ENCODE peak calls at places on chromosomes 2 and 18, in seven cellular contexts. Z is ovary, R is GM23338, P is AG04450, L is Peyer's patch, D is cardiac fibroblast, F is cardiac muscle cell. Y is an unnamed sample.

GRCh38 chr2:185279999-185280398 is 458.6 kb upstream of the FSIP2 start:
- DNase-seq in R (peak), P (no peak), D (peak), F (peak), Z (no peak), L (no peak), Y (no peak)

GRCh38 chr2:9430316-9431293 is 7.2 kb downstream of the CPSF3 start:
- DNase-seq in Z (no peak), R (no peak), L (no peak), F (no peak), P (no peak), D (peak), Y (no peak)

GRCh38 chr18:33751613-33752221 is 173.7 kb downstream of the ASXL3 start:
- DNase-seq in R (peak), Z (no peak), F (peak), P (no peak), L (no peak), D (peak), Y (no peak)

GRCh38 chr2:58044145-58044544 is 2.5 kb upstream of the VRK2 start:
- DNase-seq in F (no peak), L (no peak), R (no peak), P (no peak), Z (no peak), D (no peak), Y (no peak)

GRCh38 chr2:82320296-82320695 is 2015.7 kb upstream of the LRRTM1 start:
- DNase-seq in Z (no peak), L (no peak), R (no peak), D (no peak), F (no peak), P (no peak), Y (no peak)

GRCh38 chr2:44906972-44907371 is 34.5 kb upstream of the SIX3 start:
- DNase-seq in F (no peak), R (no peak), L (no peak), D (no peak), P (no peak), Z (no peak), Y (no peak)

GRCh38 chr2:10814571-10815331 is 2.2 kb upstream of the PDIA6 start:
- DNase-seq in F (no peak), L (no peak), D (no peak), R (peak), P (no peak), Z (no peak), Y (no peak)

GRCh38 chr2:60796573-60797509 is 40.8 kb downstream of the PAPOLG start:
- DNase-seq in Z (no peak), L (no peak), F (no peak), P (no peak), D (peak), R (no peak), Y (no peak)

GRCh38 chr2:96354492-96354891 is 18.9 kb downstream of the NCAPH start:
- DNase-seq in D (no peak), Z (no peak), F (no peak), P (no peak), L (no peak), R (no peak), Y (no peak)

GRCh38 chr2:38720613-38721241 is 30.4 kb downstream of the SRSF7 start:
- DNase-seq in R (no peak), Z (peak), L (no peak), F (peak), D (peak), P (peak), Y (peak)

GRCh38 chr2:170369894-170370293 is 191.9 kb downstream of the MYO3B start:
- DNase-seq in L (no peak), R (peak), Z (no peak), D (peak), P (no peak), F (peak), Y (no peak)

GRCh38 chr2:118046628-118047210 is 32.8 kb upstream of the CCDC93 start:
- DNase-seq in F (peak), P (no peak), L (no peak), Z (no peak), R (peak), D (peak), Y (no peak)

GRCh38 chr2:15784886-15785801 is 155.2 kb upstream of the MYCN start:
- DNase-seq in D (no peak), R (no peak), P (no peak), Z (no peak), F (no peak), L (no peak), Y (no peak)

GRCh38 chr2:20213651-20214565 is 11.0 kb downstream of the SDC1 start:
- DNase-seq in F (peak), P (no peak), R (no peak), L (no peak), Z (no peak), D (no peak), Y (no peak)

GRCh38 chr2:171568085-171568484 is 45.8 kb downstream of the CYBRD1 start:
- DNase-seq in F (no peak), Z (no peak), L (no peak), P (no peak), R (peak), D (peak), Y (no peak)

GRCh38 chr2:19313553-19313952 is 44.9 kb downstream of the OSR1 start:
- DNase-seq in D (no peak), F (no peak), L (no peak), P (no peak), R (no peak), Z (no peak), Y (no peak)

GRCh38 chr2:241312082-241312481 is 3.4 kb downstream of the HDLBP start:
- DNase-seq in R (no peak), L (no peak), D (no peak), Z (no peak), F (peak), P (no peak), Y (no peak)

GRCh38 chr2:132544045-132544630 is 125.9 kb downstream of the LYPD1 start:
- DNase-seq in L (no peak), R (no peak), Z (no peak), F (no peak), P (no peak), D (no peak), Y (no peak)

GRCh38 chr2:43199492-43200481 is 26.6 kb downstream of the ZFP36L2 start:
- DNase-seq in D (no peak), L (no peak), Z (no peak), R (no peak), F (no peak), P (no peak), Y (no peak)

DNA sequence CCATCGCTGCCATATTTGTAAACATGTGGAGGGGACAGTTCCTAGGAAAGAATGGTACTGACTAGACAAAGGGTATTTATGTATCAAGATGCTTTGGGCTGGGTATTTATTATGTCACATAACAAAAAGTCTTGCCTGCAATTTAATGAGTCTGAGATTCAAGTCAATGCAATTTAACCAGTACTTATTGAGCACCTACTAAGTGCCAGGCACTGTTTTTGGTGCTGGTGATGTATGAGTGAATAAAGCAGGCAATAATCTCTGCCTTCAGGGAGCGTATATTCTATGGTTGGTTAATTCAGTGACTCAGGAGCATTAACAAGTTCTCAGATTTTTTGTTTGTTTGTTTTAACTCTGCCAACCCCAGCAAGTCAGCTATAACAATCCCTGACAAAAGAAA is 24.6 kb upstream of the ACVR1 start:
- DNase-seq in P (no peak), D (no peak), Z (no peak), L (no peak), R (no peak), F (no peak), Y (no peak)
- H3K4me3 ChIP-seq in P (no peak), D (no peak), Z (no peak), L (no peak), R (no peak), F (no peak), Y (no peak)

GRCh38 chr18:69469444-69469919 is 68.8 kb downstream of the DOK6 start:
- DNase-seq in L (no peak), D (no peak), F (peak), P (no peak), Z (no peak), R (peak), Y (no peak)
- TF ChIP-seq CTCF in L (no peak), D (no peak), F (peak), P (peak), Z (no peak), R (peak), Y (peak)

DNA sequence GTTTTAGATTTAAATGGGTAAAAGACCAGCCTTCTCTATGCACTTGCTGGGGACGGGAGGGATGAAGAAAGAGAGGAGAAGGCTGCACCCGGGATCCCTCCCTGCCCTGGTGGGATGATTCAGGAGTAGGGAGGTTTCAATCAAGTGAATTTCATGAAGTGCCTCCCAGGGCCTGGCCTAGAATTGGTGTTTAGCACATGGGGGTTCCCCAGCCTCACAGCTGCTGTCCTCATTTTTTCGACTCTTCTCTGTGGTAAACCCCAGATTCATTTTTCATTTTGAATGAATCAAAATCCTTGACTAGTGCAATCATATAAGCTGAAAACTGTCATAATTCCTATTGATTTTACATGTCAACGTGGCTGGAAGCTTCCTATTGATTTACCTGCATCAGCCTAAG is 81.1 kb downstream of the LPIN1 start:
- DNase-seq in Z (no peak), R (no peak), F (no peak), D (no peak), L (no peak), P (no peak), Y (no peak)
- H3K4me3 ChIP-seq in Z (no peak), R (no peak), F (no peak), D (no peak), L (no peak), P (no peak), Y (no peak)

DNA sequence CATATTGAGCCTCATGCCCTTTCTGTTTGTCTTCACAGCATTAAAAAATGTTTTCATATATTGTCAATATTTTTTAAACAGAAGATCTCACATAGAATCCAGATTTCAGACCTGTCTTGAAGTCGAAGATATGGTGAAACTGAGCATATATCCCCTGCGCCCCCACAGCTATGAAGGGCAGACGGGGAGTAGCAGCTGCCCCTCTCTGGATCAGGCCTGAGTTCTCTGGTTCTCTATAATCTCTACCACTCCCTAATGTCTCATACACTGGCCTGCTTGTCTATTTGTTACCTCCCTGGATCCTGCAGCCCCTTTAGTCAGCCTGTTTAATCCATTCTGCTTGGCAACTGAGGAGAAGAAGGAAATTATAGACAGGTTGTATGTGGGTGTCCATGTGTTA is 122.4 kb downstream of the LNPK start:
- DNase-seq in Z (no peak), D (no peak), L (no peak), P (no peak), R (no peak), F (no peak), Y (no peak)
- TF ChIP-seq CTCF in Z (no peak), D (no peak), L (no peak), P (no peak), R (no peak), F (no peak), Y (no peak)

GRCh38 chr2:72917138-72917874 is at the start of gene EMX1:
- DNase-seq in F (no peak), Z (no peak), R (peak), P (no peak), L (peak), D (no peak), Y (no peak)
- H3K4me3 ChIP-seq in F (peak), Z (peak), R (peak), P (no peak), L (peak), D (no peak), Y (peak)

Y was measured in epithelial cell of proximal tubule.